ENCODE peak calls at places on chromosomes 12 and 14, in ten cellular contexts. S, B, P, X, H, Q, I, J, A and F are unnamed samples.

GRCh38 chr14:92560106-92560865 is 46.7 kb downstream of the RIN3 start:
- DNase-seq in S (no peak), B (no peak), P (no peak), X (no peak), H (no peak), Q (peak; percentile 50), I (no peak), J (no peak), A (no peak), F (no peak)

GRCh38 chr12:122491991-122492390 is 8.7 kb downstream of the ZCCHC8 start:
- DNase-seq in S (no peak), B (no peak), P (peak; percentile 56), X (no peak), H (no peak), Q (no peak), I (no peak), J (no peak), A (no peak), F (no peak)

GRCh38 chr14:21257395-21258193 is 11.6 kb downstream of the HNRNPC start:
- DNase-seq in S (peak; percentile 17), B (no peak), P (peak; percentile 34), X (no peak), H (no peak), Q (no peak), I (no peak), J (no peak), A (no peak), F (no peak)

GRCh38 chr12:1691123-1692007 is 495 bp downstream of the ADIPOR2 start:
- DNase-seq in S (no peak), B (no peak), P (peak; percentile 43), X (no peak), H (no peak), Q (no peak), I (peak; percentile 68), J (peak; percentile 82), A (no peak), F (no peak)

GRCh38 chr14:77580964-77581505 is 35.4 kb downstream of the SPTLC2 start:
- DNase-seq in S (peak; percentile 76), B (no peak), P (peak; percentile 69), X (no peak), H (peak; percentile 80), Q (no peak), I (peak; percentile 4), J (peak; percentile 64), A (peak; percentile 74), F (no peak)

GRCh38 chr14:56378474-56378873 is 201.1 kb upstream of the TMEM260 start:
- DNase-seq in S (peak; percentile 46), B (no peak), P (peak; percentile 26), X (no peak), H (peak; percentile 86), Q (no peak), I (no peak), J (no peak), A (peak; percentile 14), F (peak; percentile 3)

GRCh38 chr14:53295985-53296582 is 143.0 kb upstream of the DDHD1 start:
- DNase-seq in S (peak; percentile 56), B (peak; percentile 21), P (peak; percentile 43), X (no peak), H (peak; percentile 69), Q (no peak), I (peak; percentile 38), J (peak; percentile 49), A (no peak), F (no peak)

GRCh38 chr14:96198430-96199133 is 6.1 kb upstream of the BDKRB2 start:
- DNase-seq in S (no peak), B (no peak), P (no peak), X (no peak), H (no peak), Q (no peak), I (no peak), J (no peak), A (no peak), F (no peak)

GRCh38 chr14:102590667-102591099 is 1.8 kb upstream of the RCOR1 start:
- DNase-seq in S (peak; percentile 41), B (no peak), P (peak; percentile 49), X (peak; percentile 59), H (peak; percentile 46), Q (no peak), I (no peak), J (no peak), A (no peak), F (no peak)